ENCODE peak calls at places on chromosomes 4 and X, in five cellular contexts. A is RCC 7860, V is NCI-H345, Z is Right ventricle myocardium inferior, D is NCI-H1436. R is an unnamed sample.

GRCh38 chr4:36312511-36312910 is 31.1 kb downstream of the DTHD1 start:
- DNase-seq in D (no peak), Z (no peak), A (no peak), V (no peak), R (no peak)

GRCh38 chr4:41081847-41082246 is 132.5 kb downstream of the APBB2 start:
- DNase-seq in D (no peak), Z (no peak), V (no peak), A (no peak), R (no peak)

GRCh38 chr4:138756519-138756918 is 259.1 kb upstream of the NOCT start:
- DNase-seq in D (no peak), Z (no peak), V (no peak), A (no peak), R (no peak)

GRCh38 chrX:131970347-131970746 is 52.8 kb upstream of the STK26 start:
- DNase-seq in V (no peak), A (no peak), Z (no peak), D (no peak), R (no peak)

GRCh38 chrX:23737413-23737812 is 5.7 kb downstream of the ACOT9 start:
- DNase-seq in Z (no peak), D (no peak), A (no peak), V (no peak), R (no peak)

GRCh38 chr4:52250124-52250523 is 199.0 kb downstream of the SPATA18 start:
- DNase-seq in Z (no peak), A (no peak), D (peak), V (peak), R (no peak)

GRCh38 chr4:141768954-141769353 is 132.6 kb downstream of the IL15 start:
- DNase-seq in V (no peak), D (no peak), A (no peak), Z (no peak), R (peak)

GRCh38 chrX:20681691-20682090 is 415.0 kb upstream of the RPS6KA3 start:
- DNase-seq in V (no peak), D (no peak), A (no peak), Z (no peak), R (no peak)

GRCh38 chrX:41490446-41490845 is 43.3 kb downstream of the NYX start:
- DNase-seq in Z (no peak), A (no peak), D (no peak), V (no peak), R (no peak)

GRCh38 chr4:153204247-153205027 is at the start of gene TRIM2:
- DNase-seq in Z (peak), A (no peak), V (peak), D (peak), R (peak)